ENCODE peak calls at places on chromosome 19, in eight cellular contexts. A is omental fat pad; L is kidney tubule cell; D is CD8-positive, alpha-beta memory T cell; H is stimulated activated naive CD4-positive, alpha-beta T cell; S is Peyer's patch; R is A549; J is choroid plexus epithelial cell. M is an unnamed sample.

GRCh38 chr19:1384478-1385110 is 887 bp downstream of the NDUFS7 start:
- DNase-seq in A (no peak), L (no peak), D (no peak), H (peak), S (no peak), R (no peak), J (no peak), M (no peak)

GRCh38 chr19:5287066-5287465 is 53.5 kb downstream of the PTPRS start:
- DNase-seq in A (no peak), L (no peak), D (no peak), H (no peak), S (no peak), R (no peak), J (no peak), M (no peak)

GRCh38 chr19:6425732-6426686 is 1.4 kb upstream of the KHSRP start:
- DNase-seq in A (no peak), L (no peak), D (no peak), H (no peak), S (no peak), R (no peak), J (no peak), M (no peak)

GRCh38 chr19:40466219-40467006 is at the start of gene SPTBN4:
- DNase-seq in A (peak), L (no peak), D (peak), H (no peak), S (peak), R (no peak), J (no peak), M (no peak)

GRCh38 chr19:4971424-4971793 is 2.5 kb downstream of the KDM4B start:
- DNase-seq in A (no peak), L (peak), D (no peak), H (no peak), S (peak), R (no peak), J (peak), M (no peak)

GRCh38 chr19:40907968-40908735 is 26.1 kb upstream of the CYP2A7 start:
- DNase-seq in A (peak), L (no peak), D (peak), H (peak), S (no peak), R (no peak), J (no peak), M (no peak)

GRCh38 chr19:39199025-39199424 is 2.3 kb downstream of the NCCRP1 start:
- DNase-seq in A (no peak), L (peak), D (no peak), H (no peak), S (no peak), R (no peak), J (peak), M (no peak)

GRCh38 chr19:39203372-39204341 is at the start of gene SYCN:
- DNase-seq in A (no peak), L (no peak), D (no peak), H (no peak), S (no peak), R (no peak), J (no peak), M (no peak)

GRCh38 chr19:17184381-17184841 is 30.7 kb upstream of the USE1 start:
- DNase-seq in A (no peak), L (no peak), D (peak), H (peak), S (peak), R (no peak), J (no peak), M (no peak)

GRCh38 chr19:1234041-1234669 is 3.6 kb downstream of the CBARP start:
- DNase-seq in A (no peak), L (no peak), D (no peak), H (no peak), S (peak), R (no peak), J (no peak), M (no peak)

GRCh38 chr19:1164684-1165531 is 9.2 kb downstream of the SBNO2 start:
- DNase-seq in A (no peak), L (no peak), D (no peak), H (no peak), S (no peak), R (no peak), J (no peak), M (no peak)

GRCh38 chr19:18046066-18046718 is 38.2 kb downstream of the ARRDC2 start:
- DNase-seq in A (peak), L (peak), D (no peak), H (no peak), S (no peak), R (peak), J (peak), M (no peak)

GRCh38 chr19:3516675-3517207 is 10.6 kb downstream of the FZR1 start:
- DNase-seq in A (no peak), L (peak), D (peak), H (peak), S (peak), R (no peak), J (no peak), M (peak)

GRCh38 chr19:5292843-5293606 is 47.6 kb downstream of the PTPRS start:
- DNase-seq in A (peak), L (peak), D (no peak), H (peak), S (peak), R (peak), J (peak), M (peak)

GRCh38 chr19:28883241-28883693 is 329.7 kb downstream of the UQCRFS1 start:
- DNase-seq in A (no peak), L (peak), D (no peak), H (no peak), S (no peak), R (no peak), J (peak), M (no peak)

GRCh38 chr19:15112385-15112784 is 5.2 kb downstream of the SYDE1 start:
- DNase-seq in A (no peak), L (peak), D (no peak), H (no peak), S (no peak), R (peak), J (peak), M (no peak)

GRCh38 chr19:37876047-37876446 is 30.3 kb downstream of the WDR87 start:
- DNase-seq in A (no peak), L (no peak), D (no peak), H (no peak), S (no peak), R (no peak), J (no peak), M (no peak)

M was measured in COR-L47.